ENCODE peak calls at places on chromosomes 5 and 9, in seven cellular contexts. R is foreskin fibroblast, N is breast epithelium, B is Peyer's patch, D is brain microvascular endothelial cell, F is GM10248, O is right lobe of liver. P is an unnamed sample.

GRCh38 chr5:149576021-149576420 is 5.3 kb upstream of the ARHGEF37 start:
- DNase-seq in R (no peak), N (no peak), B (no peak), D (no peak), F (no peak), O (no peak), P (no peak)

GRCh38 chr5:142783601-142784291 is 13.6 kb downstream of the ARHGAP26 start:
- DNase-seq in R (peak), N (no peak), B (no peak), D (no peak), F (peak), O (no peak), P (no peak)

GRCh38 chr5:6705088-6705487 is 8.1 kb upstream of the TENT4A start:
- DNase-seq in R (no peak), N (no peak), B (no peak), D (no peak), F (peak), O (no peak), P (no peak)

GRCh38 chr9:81530846-81531245 is 158.5 kb downstream of the TLE1 start:
- DNase-seq in R (no peak), N (no peak), B (no peak), D (no peak), F (no peak), O (no peak), P (no peak)

GRCh38 chr9:111853450-111853827 is 43.2 kb upstream of the UGCG start:
- DNase-seq in R (no peak), N (no peak), B (no peak), D (no peak), F (no peak), O (no peak), P (no peak)

GRCh38 chr5:138544171-138545134 is 1.4 kb upstream of the ETF1 start:
- DNase-seq in R (peak), N (no peak), B (no peak), D (peak), F (no peak), O (no peak), P (no peak)

GRCh38 chr5:66180282-66180955 is 36.3 kb downstream of the SREK1 start:
- DNase-seq in R (no peak), N (no peak), B (no peak), D (no peak), F (no peak), O (no peak), P (no peak)

GRCh38 chr9:113221800-113222481 is 597 bp downstream of the SLC31A1 start:
- DNase-seq in R (no peak), N (no peak), B (no peak), D (peak), F (no peak), O (no peak), P (no peak)

GRCh38 chr9:83708515-83709158 is 879 bp upstream of the UBQLN1 start:
- DNase-seq in R (peak), N (peak), B (peak), D (peak), F (peak), O (peak), P (peak)

GRCh38 chr9:134233022-134233421 is 68.7 kb upstream of the RNU6ATAC start:
- DNase-seq in R (no peak), N (no peak), B (no peak), D (no peak), F (no peak), O (peak), P (no peak)

GRCh38 chr9:92846662-92847145 is 31.1 kb downstream of the ZNF484 start:
- DNase-seq in R (no peak), N (no peak), B (no peak), D (no peak), F (no peak), O (no peak), P (no peak)

GRCh38 chr9:136565075-136565721 is 19.4 kb upstream of the NOTCH1 start:
- DNase-seq in R (peak), N (no peak), B (no peak), D (no peak), F (no peak), O (no peak), P (no peak)

DNA sequence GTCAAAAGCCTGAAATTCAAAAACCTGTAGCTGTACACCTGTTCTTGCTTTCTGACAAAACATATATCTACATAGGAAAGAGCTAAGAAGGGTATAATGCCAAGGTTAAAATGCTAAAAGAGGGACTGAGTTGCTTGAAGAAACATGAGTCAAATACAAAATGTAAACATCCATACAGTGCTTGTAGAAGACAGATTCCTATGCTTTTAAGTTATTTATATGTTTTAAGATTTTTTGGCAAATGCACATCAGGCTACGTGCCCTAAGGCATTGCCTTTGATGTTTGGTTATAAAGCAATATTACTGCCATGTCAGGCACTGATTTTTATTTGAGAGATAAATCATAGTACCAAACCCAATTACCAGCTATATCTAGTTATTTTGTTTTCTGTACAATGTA is 269.0 kb downstream of the EDIL3 start:
- DNase-seq in R (no peak), N (no peak), B (no peak), D (no peak), F (no peak), O (no peak), P (no peak)
- TF ChIP-seq CTCF in R (no peak), N (no peak), B (no peak), D (no peak), F (no peak), O (no peak), P (no peak)

GRCh38 chr9:96029722-96030515 is 154.4 kb downstream of the ERCC6L2 start:
- DNase-seq in R (no peak), N (no peak), B (no peak), D (no peak), F (no peak), O (no peak), P (no peak)

GRCh38 chr9:96022445-96023031 is 147.0 kb downstream of the ERCC6L2 start:
- DNase-seq in R (no peak), N (no peak), B (no peak), D (no peak), F (peak), O (no peak), P (no peak)

GRCh38 chr9:96027271-96028131 is 152.0 kb downstream of the ERCC6L2 start:
- DNase-seq in R (no peak), N (no peak), B (no peak), D (no peak), F (no peak), O (no peak), P (no peak)

GRCh38 chr9:96026655-96027213 is 151.2 kb downstream of the ERCC6L2 start:
- DNase-seq in R (no peak), N (no peak), B (no peak), D (no peak), F (no peak), O (no peak), P (no peak)

DNA sequence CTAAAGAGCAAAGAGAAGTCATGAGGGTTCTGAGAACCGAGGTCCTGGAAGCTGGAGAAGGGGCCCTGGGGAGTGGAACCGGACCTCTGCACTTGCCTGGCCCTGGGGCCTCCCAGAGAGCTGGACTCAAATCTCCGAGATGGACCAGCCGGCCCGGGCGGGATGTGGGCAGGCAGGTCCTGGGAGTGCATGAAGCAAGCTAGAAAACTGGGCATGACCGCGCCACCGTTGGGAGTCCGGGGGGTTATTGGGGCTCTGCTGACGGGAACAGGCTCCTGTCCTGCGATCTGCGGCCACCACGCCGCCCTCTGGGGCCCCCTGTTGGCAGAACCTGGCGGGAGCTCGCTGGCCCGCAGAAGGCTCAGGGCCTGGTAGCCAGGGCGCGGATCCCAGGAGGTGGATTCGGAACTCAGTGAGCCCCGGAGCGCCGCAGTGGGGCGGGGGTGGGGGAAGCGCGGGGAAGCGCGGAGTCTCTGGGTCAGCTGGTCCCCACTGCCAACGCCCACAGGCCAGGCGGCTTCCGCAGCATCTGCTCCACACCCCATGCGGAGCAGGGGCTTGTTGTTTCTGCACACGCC is 150.6 kb downstream of the ERCC6L2 start:
- DNase-seq in R (no peak), N (no peak), B (no peak), D (no peak), F (peak), O (no peak), P (no peak)
- TF ChIP-seq CTCF in R (no peak), N (no peak), B (no peak), D (peak), F (peak), O (no peak), P (no peak)

DNA sequence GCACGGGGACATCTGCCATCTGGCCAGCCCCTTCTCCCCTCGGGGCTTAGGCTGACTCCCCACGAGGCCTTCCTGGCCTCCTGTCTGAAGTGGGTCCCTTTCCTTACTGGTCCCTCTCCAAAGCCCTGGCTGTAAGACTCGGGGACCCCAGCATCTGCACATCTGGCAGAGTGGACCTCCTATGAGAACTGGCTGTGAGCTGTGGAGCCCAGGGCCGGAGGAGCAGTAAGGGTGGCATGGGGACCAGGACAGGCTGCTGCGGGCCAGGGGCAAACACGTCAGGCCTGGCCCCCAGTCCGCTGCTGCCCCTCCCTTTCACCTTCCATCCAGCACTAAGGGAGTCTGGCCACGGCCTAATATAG is 33.8 kb downstream of the EXOC3 start:
- DNase-seq in R (no peak), N (no peak), B (no peak), D (no peak), F (no peak), O (peak), P (no peak)
- TF ChIP-seq CTCF in R (no peak), N (no peak), B (no peak), D (no peak), F (no peak), O (no peak), P (no peak)

GRCh38 chr9:6845128-6845826 is 87.5 kb downstream of the KDM4C start:
- DNase-seq in R (no peak), N (no peak), B (no peak), D (no peak), F (no peak), O (no peak), P (no peak)

GRCh38 chr9:6842584-6842947 is 84.8 kb downstream of the KDM4C start:
- DNase-seq in R (peak), N (no peak), B (no peak), D (peak), F (no peak), O (no peak), P (no peak)

GRCh38 chr9:6843742-6844141 is 86.0 kb downstream of the KDM4C start:
- DNase-seq in R (no peak), N (no peak), B (no peak), D (no peak), F (no peak), O (no peak), P (no peak)

GRCh38 chr9:6845881-6846280 is 88.1 kb downstream of the KDM4C start:
- DNase-seq in R (no peak), N (no peak), B (no peak), D (no peak), F (no peak), O (no peak), P (no peak)
- TF ChIP-seq CTCF in R (peak), N (no peak), B (peak), D (peak), F (no peak), O (peak), P (no peak)

GRCh38 chr9:19138084-19138483 is 10.8 kb upstream of the PLIN2 start:
- DNase-seq in R (no peak), N (no peak), B (no peak), D (no peak), F (no peak), O (no peak), P (no peak)

GRCh38 chr9:19137282-19137681 is 10.0 kb upstream of the PLIN2 start:
- DNase-seq in R (peak), N (no peak), B (no peak), D (peak), F (no peak), O (no peak), P (no peak)

GRCh38 chr9:19130436-19130835 is 3.1 kb upstream of the PLIN2 start:
- DNase-seq in R (peak), N (no peak), B (no peak), D (no peak), F (no peak), O (no peak), P (no peak)

GRCh38 chr9:19133549-19134345 is 6.5 kb upstream of the PLIN2 start:
- DNase-seq in R (peak), N (no peak), B (no peak), D (no peak), F (no peak), O (no peak), P (no peak)

GRCh38 chr9:19136129-19136528 is 8.8 kb upstream of the PLIN2 start:
- DNase-seq in R (no peak), N (no peak), B (no peak), D (no peak), F (no peak), O (no peak), P (no peak)
- TF ChIP-seq CTCF in R (no peak), N (no peak), B (no peak), D (no peak), F (no peak), O (no peak), P (no peak)

DNA sequence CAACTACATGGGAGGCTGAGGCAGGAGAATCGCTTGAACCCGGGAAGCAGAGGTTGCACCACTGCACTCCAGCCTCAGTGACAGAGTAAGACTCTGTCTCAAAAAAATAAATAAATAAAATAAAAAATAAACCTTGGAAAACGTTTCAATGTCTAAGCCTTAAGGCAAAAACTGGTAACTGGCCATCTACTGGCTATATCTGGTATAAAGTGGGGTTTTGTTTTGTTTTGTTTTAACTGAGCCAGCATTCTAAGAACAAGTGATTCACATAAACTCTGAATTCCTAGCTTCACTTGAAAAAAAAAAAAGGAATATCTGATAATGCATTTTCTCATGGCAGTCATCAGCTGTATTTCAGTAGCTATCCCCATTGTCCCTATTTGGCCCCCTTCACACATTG is 126.1 kb upstream of the EFNA5 start:
- DNase-seq in R (peak), N (no peak), B (no peak), D (no peak), F (no peak), O (no peak), P (no peak)
- TF ChIP-seq CTCF in R (peak), N (no peak), B (no peak), D (peak), F (no peak), O (no peak), P (no peak)

DNA sequence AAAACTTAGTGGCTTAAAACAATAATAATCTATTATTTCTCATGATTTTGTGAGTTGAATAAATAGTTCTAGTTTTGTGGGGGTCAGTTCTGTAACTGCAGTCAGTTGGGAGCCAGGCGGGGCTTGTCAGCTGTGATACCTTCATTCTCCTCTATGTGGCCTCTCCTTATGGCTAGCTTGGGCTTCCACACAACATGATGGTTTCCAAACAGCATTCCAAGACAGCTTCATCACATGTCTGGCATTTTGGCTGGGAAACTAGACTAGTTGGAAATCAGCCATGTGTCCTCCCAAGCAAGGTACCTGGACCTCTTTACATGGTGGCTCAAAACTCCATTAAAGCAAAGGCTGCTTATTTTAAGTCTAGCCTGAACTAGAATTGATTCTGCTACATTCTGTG is 61.4 kb upstream of the RANBP3L start:
- DNase-seq in R (peak), N (no peak), B (no peak), D (peak), F (no peak), O (no peak), P (no peak)
- TF ChIP-seq CTCF in R (peak), N (no peak), B (no peak), D (peak), F (no peak), O (no peak), P (no peak)

DNA sequence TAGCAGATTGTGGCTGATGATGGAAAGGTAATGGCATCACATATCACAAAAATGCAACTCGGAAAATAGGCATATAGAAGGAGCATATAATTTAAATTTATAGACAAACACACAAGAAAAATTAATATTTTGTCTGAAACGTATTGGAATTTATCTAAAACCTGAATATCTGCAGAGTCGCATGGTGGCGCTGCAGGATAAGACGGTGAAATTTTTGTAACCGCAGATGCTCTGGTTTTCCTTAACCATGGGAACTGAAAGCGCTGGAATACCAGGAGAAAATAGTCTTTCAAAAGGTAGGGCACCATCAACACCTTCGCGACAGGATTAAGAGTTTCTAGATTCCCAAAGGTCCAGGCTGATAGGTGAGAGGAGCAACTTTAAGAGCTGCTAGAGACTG is 11.0 kb downstream of the PCDHB14 start:
- DNase-seq in R (peak), N (no peak), B (no peak), D (no peak), F (no peak), O (no peak), P (no peak)
- TF ChIP-seq CTCF in R (no peak), N (no peak), B (peak), D (peak), F (no peak), O (peak), P (no peak)

P was measured in mesothelial cell of epicardium.